ENCODE peak calls at places on chromosomes 5 and 9, in ten cellular contexts. Z is CD8-positive, alpha-beta memory T cell; K is A549; U is H7; F is cardiac fibroblast; N is transverse colon; V is PC-9; D is neuronal stem cell; W is upper lobe of left lung; A is choroid plexus epithelial cell. S is an unnamed sample.

GRCh38 chr9:135040892-135041291 is 46.6 kb upstream of the OLFM1 start:
- DNase-seq in V (no peak), N (no peak), Z (no peak), K (no peak), W (no peak), F (no peak), A (no peak), U (no peak), D (no peak), S (no peak)

GRCh38 chr5:138832218-138832617 is 42.9 kb downstream of the LRRTM2 start:
- DNase-seq in W (no peak), N (no peak), D (no peak), V (no peak), Z (no peak), F (peak), U (no peak), K (no peak), A (peak), S (no peak)

GRCh38 chr5:179115845-179116524 is 55.8 kb downstream of the ZNF354C start:
- DNase-seq in D (no peak), F (no peak), N (no peak), A (no peak), K (no peak), V (no peak), Z (no peak), W (no peak), U (no peak), S (no peak)

GRCh38 chr5:139669681-139670368 is 21.7 kb downstream of the CXXC5 start:
- DNase-seq in A (no peak), W (peak), F (no peak), D (no peak), U (peak), V (no peak), Z (peak), N (peak), K (no peak), S (no peak)

GRCh38 chr9:136146126-136147037 is 27.7 kb upstream of the TMEM250 start:
- DNase-seq in U (peak), D (no peak), F (no peak), Z (no peak), V (no peak), N (no peak), K (no peak), A (no peak), W (peak), S (no peak)

GRCh38 chr9:136773386-136774044 is 9.2 kb upstream of the LCN15 start:
- DNase-seq in Z (no peak), V (no peak), U (peak), A (peak), N (no peak), D (no peak), K (peak), F (peak), W (no peak), S (peak)

GRCh38 chr5:171874210-171874609 is 88.6 kb downstream of the SMIM23 start:
- DNase-seq in Z (no peak), U (no peak), W (no peak), A (peak), F (peak), K (no peak), N (no peak), D (no peak), V (no peak), S (no peak)

GRCh38 chr9:13569706-13570423 is 290.4 kb upstream of the MPDZ start:
- DNase-seq in N (no peak), U (no peak), W (no peak), Z (no peak), D (no peak), V (no peak), F (peak), K (no peak), A (no peak), S (no peak)

GRCh38 chr5:179668404-179668803 is 12.4 kb downstream of the CBY3 start:
- DNase-seq in N (peak), V (no peak), A (peak), U (peak), Z (peak), K (peak), W (no peak), D (peak), F (peak), S (peak)

GRCh38 chr9:103731541-103731940 is 362.6 kb upstream of the SMC2 start:
- DNase-seq in U (no peak), N (no peak), W (no peak), K (no peak), Z (no peak), F (peak), D (no peak), A (peak), V (no peak), S (no peak)
- H3K4me3 ChIP-seq in U (no peak), N (no peak), W (no peak), K (no peak), Z (no peak), F (no peak), D (no peak), A (no peak), V (no peak), S (no peak)

GRCh38 chr9:6216002-6216401 is 395 bp downstream of the IL33 start:
- DNase-seq in N (no peak), F (no peak), K (no peak), A (no peak), V (no peak), W (no peak), Z (no peak), U (no peak), D (no peak), S (no peak)

GRCh38 chr9:6215562-6215961 is at the start of gene IL33:
- DNase-seq in Z (no peak), W (no peak), N (no peak), U (no peak), V (no peak), D (no peak), K (no peak), A (peak), F (peak), S (no peak)

GRCh38 chr9:6214903-6215302 is 704 bp upstream of the IL33 start:
- DNase-seq in D (no peak), Z (no peak), A (peak), W (no peak), N (no peak), V (no peak), F (peak), U (no peak), K (no peak), S (no peak)

GRCh38 chr9:6218099-6218502 is 2.5 kb downstream of the IL33 start:
- DNase-seq in U (no peak), V (peak), W (no peak), D (no peak), K (no peak), A (peak), F (peak), Z (no peak), N (no peak), S (no peak)

GRCh38 chr9:6216951-6217350 is 1.3 kb downstream of the IL33 start:
- DNase-seq in U (no peak), N (no peak), F (peak), K (no peak), Z (no peak), W (no peak), A (no peak), D (no peak), V (no peak), S (no peak)
- H3K4me3 ChIP-seq in U (no peak), N (peak), F (peak), K (no peak), Z (no peak), W (peak), A (no peak), D (no peak), V (no peak), S (no peak)

GRCh38 chr5:14438195-14438606 is 143.4 kb upstream of the OTULINL start:
- DNase-seq in V (no peak), A (no peak), Z (no peak), K (no peak), W (no peak), N (no peak), U (no peak), D (no peak), F (no peak), S (no peak)

GRCh38 chr5:14439087-14439841 is 142.3 kb upstream of the OTULINL start:
- DNase-seq in Z (no peak), W (no peak), U (no peak), F (no peak), A (peak), D (no peak), K (no peak), N (no peak), V (no peak), S (no peak)

GRCh38 chr5:14440223-14440597 is 141.4 kb upstream of the OTULINL start:
- DNase-seq in W (no peak), Z (no peak), U (no peak), K (no peak), A (no peak), F (no peak), V (no peak), N (no peak), D (no peak), S (no peak)

GRCh38 chr5:14443665-14444064 is 137.9 kb upstream of the OTULINL start:
- DNase-seq in F (no peak), U (no peak), V (no peak), Z (no peak), A (no peak), W (no peak), N (no peak), D (no peak), K (no peak), S (no peak)

GRCh38 chr5:14440598-14441401 is 140.8 kb upstream of the OTULINL start:
- DNase-seq in Z (no peak), U (no peak), A (peak), V (no peak), N (peak), K (no peak), F (peak), W (peak), D (peak), S (no peak)
- H3K4me3 ChIP-seq in Z (no peak), U (no peak), A (peak), V (no peak), N (peak), K (no peak), F (peak), W (peak), D (peak), S (no peak)

GRCh38 chr9:121268598-121269029 is 652 bp downstream of the GSN start:
- DNase-seq in N (no peak), K (no peak), A (no peak), F (no peak), Z (no peak), U (peak), V (peak), W (no peak), D (no peak), S (no peak)

GRCh38 chr9:121269030-121269887 is 1.3 kb downstream of the GSN start:
- DNase-seq in U (peak), D (no peak), V (peak), N (peak), K (no peak), F (no peak), W (no peak), A (no peak), Z (no peak), S (no peak)

GRCh38 chr9:121269888-121270254 is 1.9 kb downstream of the GSN start:
- DNase-seq in K (no peak), V (peak), Z (no peak), F (no peak), U (no peak), N (no peak), A (no peak), D (no peak), W (no peak), S (no peak)

GRCh38 chr9:121272401-121272948 is 4.5 kb downstream of the GSN start:
- DNase-seq in N (no peak), F (no peak), W (no peak), D (no peak), A (no peak), Z (no peak), V (no peak), K (no peak), U (no peak), S (no peak)

DNA sequence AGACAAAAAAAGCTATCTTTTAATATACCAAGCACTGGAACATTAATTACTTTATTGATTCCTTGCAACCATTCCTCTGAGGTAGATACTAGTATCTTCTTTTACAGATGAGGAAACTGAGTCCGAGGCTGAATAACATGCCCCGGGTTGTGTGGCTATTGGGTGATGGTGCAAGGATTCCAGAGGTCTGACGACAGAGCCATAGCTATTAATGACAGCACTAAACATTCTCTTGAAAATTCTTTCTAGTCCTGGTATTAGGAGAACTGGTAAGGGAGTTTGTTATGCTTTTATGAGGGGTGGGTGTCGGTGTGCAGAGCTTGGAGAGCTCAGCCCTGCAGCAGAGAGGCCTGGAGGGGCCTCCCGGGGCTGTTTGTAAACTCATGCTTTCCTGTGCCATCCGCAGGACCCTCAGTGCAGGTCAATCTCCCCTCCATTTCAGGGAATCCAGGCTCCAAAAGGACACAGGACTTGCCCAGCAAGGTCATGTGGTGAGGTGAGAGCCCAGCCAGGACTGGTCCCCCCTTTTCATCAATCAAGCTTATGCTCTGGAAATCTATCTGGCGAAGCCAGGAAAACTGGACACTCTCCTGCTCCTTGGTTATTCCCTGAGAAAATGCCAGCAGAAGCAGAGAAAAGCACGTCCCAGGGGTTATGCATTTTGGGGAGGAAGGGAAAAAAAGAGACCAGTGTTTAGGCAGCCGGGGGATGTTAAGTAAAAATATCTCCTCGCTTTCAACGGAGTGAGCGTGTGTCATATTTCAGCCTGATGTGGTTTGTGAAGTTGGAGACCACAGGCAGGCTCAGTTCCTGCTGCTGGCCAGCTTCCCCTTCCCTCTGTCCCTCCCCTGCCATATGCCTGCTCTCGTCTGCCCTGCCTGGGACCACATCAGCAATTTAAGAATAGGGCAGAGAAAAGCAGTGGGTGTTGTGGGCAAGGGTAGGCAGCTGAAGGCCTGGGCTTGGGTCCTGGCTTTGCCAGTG is 3.7 kb downstream of the GSN start:
- DNase-seq in Z (no peak), V (no peak), N (no peak), D (no peak), W (no peak), F (peak), U (no peak), A (peak), K (no peak), S (no peak)
- H3K4me3 ChIP-seq in Z (no peak), V (no peak), N (peak), D (no peak), W (peak), F (no peak), U (no peak), A (peak), K (no peak), S (no peak)

GRCh38 chr5:67011422-67011821 is 185.2 kb downstream of the CD180 start:
- DNase-seq in Z (no peak), D (no peak), K (no peak), A (no peak), V (no peak), F (no peak), N (no peak), U (no peak), W (no peak), S (no peak)
- H3K4me3 ChIP-seq in Z (no peak), D (no peak), K (no peak), A (no peak), V (peak), F (no peak), N (no peak), U (no peak), W (no peak), S (no peak)

DNA sequence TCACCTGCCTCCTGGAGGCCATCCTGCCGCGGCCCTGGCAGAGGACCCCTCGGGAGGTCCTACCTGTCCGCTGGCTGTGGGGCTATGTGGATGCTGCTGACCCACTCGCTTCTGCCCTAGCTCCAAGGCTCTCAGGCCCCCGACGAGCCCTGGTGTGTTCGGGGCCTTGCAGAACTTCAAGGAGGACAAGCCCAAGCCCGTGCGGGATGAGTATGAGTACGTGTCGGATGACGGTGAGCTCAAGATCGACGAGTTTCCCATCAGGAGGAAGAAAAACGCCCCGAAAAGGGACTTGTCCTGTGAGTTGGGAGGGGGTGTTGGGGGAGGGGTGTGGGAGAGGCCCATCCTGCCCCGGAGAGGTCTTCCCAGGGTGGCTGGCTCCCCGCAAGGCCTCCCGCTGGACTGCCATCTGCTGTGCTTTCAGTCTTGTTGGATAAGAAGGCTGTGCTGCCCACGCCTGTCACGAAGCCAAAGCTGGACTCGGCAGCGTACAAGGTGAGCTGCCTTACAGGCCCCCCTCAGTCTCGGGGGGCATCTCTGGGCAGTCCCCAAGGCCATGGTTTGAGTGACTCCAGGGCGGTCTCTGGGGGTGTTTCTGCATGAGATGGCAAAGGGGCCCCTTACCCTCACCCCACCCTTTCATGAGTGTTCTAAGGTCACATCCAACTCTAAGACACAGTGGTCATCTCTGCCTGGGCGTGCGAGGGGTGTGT is 89.3 kb downstream of the PHF2 start:
- DNase-seq in A (no peak), N (peak), Z (peak), W (peak), V (no peak), F (no peak), U (no peak), K (no peak), D (no peak), S (no peak)
- H3K4me3 ChIP-seq in A (no peak), N (no peak), Z (no peak), W (no peak), V (no peak), F (no peak), U (no peak), K (no peak), D (no peak), S (no peak)

DNA sequence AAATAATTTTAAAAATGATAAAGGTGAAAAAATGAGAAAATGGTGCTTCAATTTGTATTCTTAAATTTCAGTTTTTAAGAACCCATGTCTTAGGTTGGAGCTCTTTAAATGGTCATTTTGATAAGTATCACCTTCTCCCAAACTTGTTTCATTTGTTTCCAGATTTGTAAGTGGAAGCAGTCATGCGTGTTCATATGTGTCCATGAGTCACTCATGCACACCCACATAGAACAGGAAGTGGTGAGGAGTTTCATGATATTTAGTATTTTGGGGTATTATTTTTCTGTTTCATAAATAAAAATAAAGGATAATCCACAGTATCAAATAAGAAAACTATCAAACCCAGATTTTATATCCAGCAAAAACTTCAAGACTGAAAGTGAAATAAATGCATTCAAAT is 570.4 kb upstream of the ST8SIA4 start:
- DNase-seq in K (no peak), N (no peak), U (no peak), V (no peak), D (no peak), Z (no peak), A (peak), W (no peak), F (no peak), S (no peak)
- H3K4me3 ChIP-seq in K (no peak), N (no peak), U (no peak), V (no peak), D (no peak), Z (no peak), A (no peak), W (no peak), F (no peak), S (no peak)

GRCh38 chr5:1110930-1111726 is 735 bp downstream of the SLC12A7 start:
- DNase-seq in U (peak), K (peak), Z (no peak), V (no peak), N (no peak), D (peak), F (no peak), A (no peak), W (peak), S (no peak)
- H3K4me3 ChIP-seq in U (peak), K (peak), Z (peak), V (peak), N (peak), D (peak), F (peak), A (peak), W (peak), S (peak)

S was measured in NT2/D1.